ENCODE peak calls at places on chromosomes 6 and 20, in six cellular contexts. One of them, this sample, is unnamed.

GRCh38 chr6:128532110-128532509 is 11.7 kb upstream of the PTPRK start:
- DNase-seq in NCI-H1092: no peak
- DNase-seq in posterior vena cava: no peak
- DNase-seq in left ventricle myocardium superior: no peak
- DNase-seq in stimulated activated CD4-positive, alpha-beta T cell treated with anti-CD3 and anti-CD28 coated beads, Interleukin-15, amount 100 ng/mL, for 1 hour: no peak
- DNase-seq in effector memory CD8-positive, alpha-beta T cell: no peak
- DNase-seq in this sample: no peak

GRCh38 chr20:6700563-6701328 is 66.7 kb upstream of the BMP2 start:
- DNase-seq in NCI-H1092: no peak
- DNase-seq in posterior vena cava: peak
- DNase-seq in left ventricle myocardium superior: peak
- DNase-seq in stimulated activated CD4-positive, alpha-beta T cell treated with anti-CD3 and anti-CD28 coated beads, Interleukin-15, amount 100 ng/mL, for 1 hour: no peak
- DNase-seq in effector memory CD8-positive, alpha-beta T cell: no peak
- DNase-seq in this sample: no peak

GRCh38 chr6:56720882-56721281 is 78.2 kb upstream of the DST start:
- DNase-seq in NCI-H1092: no peak
- DNase-seq in posterior vena cava: no peak
- DNase-seq in left ventricle myocardium superior: no peak
- DNase-seq in stimulated activated CD4-positive, alpha-beta T cell treated with anti-CD3 and anti-CD28 coated beads, Interleukin-15, amount 100 ng/mL, for 1 hour: no peak
- DNase-seq in effector memory CD8-positive, alpha-beta T cell: no peak
- DNase-seq in this sample: no peak

GRCh38 chr6:46048646-46049297 is 33.1 kb upstream of the CLIC5 start:
- DNase-seq in NCI-H1092: no peak
- DNase-seq in posterior vena cava: no peak
- DNase-seq in left ventricle myocardium superior: no peak
- DNase-seq in stimulated activated CD4-positive, alpha-beta T cell treated with anti-CD3 and anti-CD28 coated beads, Interleukin-15, amount 100 ng/mL, for 1 hour: no peak
- DNase-seq in effector memory CD8-positive, alpha-beta T cell: no peak
- DNase-seq in this sample: no peak

GRCh38 chr6:14706378-14706929 is 539.4 kb upstream of the JARID2 start:
- DNase-seq in NCI-H1092: no peak
- DNase-seq in posterior vena cava: peak
- DNase-seq in left ventricle myocardium superior: peak
- DNase-seq in stimulated activated CD4-positive, alpha-beta T cell treated with anti-CD3 and anti-CD28 coated beads, Interleukin-15, amount 100 ng/mL, for 1 hour: peak
- DNase-seq in effector memory CD8-positive, alpha-beta T cell: no peak
- DNase-seq in this sample: no peak

GRCh38 chr6:154319231-154319858 is 37.3 kb downstream of the IPCEF1 start:
- DNase-seq in NCI-H1092: no peak
- DNase-seq in posterior vena cava: no peak
- DNase-seq in left ventricle myocardium superior: no peak
- DNase-seq in stimulated activated CD4-positive, alpha-beta T cell treated with anti-CD3 and anti-CD28 coated beads, Interleukin-15, amount 100 ng/mL, for 1 hour: no peak
- DNase-seq in effector memory CD8-positive, alpha-beta T cell: no peak
- DNase-seq in this sample: no peak

GRCh38 chr6:142871910-142872331 is 73.1 kb downstream of the HIVEP2 start:
- DNase-seq in NCI-H1092: no peak
- DNase-seq in posterior vena cava: no peak
- DNase-seq in left ventricle myocardium superior: no peak
- DNase-seq in stimulated activated CD4-positive, alpha-beta T cell treated with anti-CD3 and anti-CD28 coated beads, Interleukin-15, amount 100 ng/mL, for 1 hour: no peak
- DNase-seq in effector memory CD8-positive, alpha-beta T cell: peak
- DNase-seq in this sample: peak

GRCh38 chr20:60352017-60352416 is 393.8 kb downstream of the CDH26 start:
- DNase-seq in NCI-H1092: no peak
- DNase-seq in posterior vena cava: no peak
- DNase-seq in left ventricle myocardium superior: no peak
- DNase-seq in stimulated activated CD4-positive, alpha-beta T cell treated with anti-CD3 and anti-CD28 coated beads, Interleukin-15, amount 100 ng/mL, for 1 hour: no peak
- DNase-seq in effector memory CD8-positive, alpha-beta T cell: no peak
- DNase-seq in this sample: no peak

GRCh38 chr6:11953641-11954040 is 58.5 kb upstream of the HIVEP1 start:
- DNase-seq in NCI-H1092: no peak
- DNase-seq in posterior vena cava: no peak
- DNase-seq in left ventricle myocardium superior: no peak
- DNase-seq in stimulated activated CD4-positive, alpha-beta T cell treated with anti-CD3 and anti-CD28 coated beads, Interleukin-15, amount 100 ng/mL, for 1 hour: no peak
- DNase-seq in effector memory CD8-positive, alpha-beta T cell: no peak
- DNase-seq in this sample: no peak

GRCh38 chr20:34473262-34473883 is 42.8 kb upstream of the DYNLRB1 start:
- DNase-seq in NCI-H1092: no peak
- DNase-seq in posterior vena cava: no peak
- DNase-seq in left ventricle myocardium superior: peak
- DNase-seq in stimulated activated CD4-positive, alpha-beta T cell treated with anti-CD3 and anti-CD28 coated beads, Interleukin-15, amount 100 ng/mL, for 1 hour: no peak
- DNase-seq in effector memory CD8-positive, alpha-beta T cell: peak
- DNase-seq in this sample: peak

GRCh38 chr6:1599469-1599868 is 10.2 kb upstream of the FOXC1 start:
- DNase-seq in NCI-H1092: no peak
- DNase-seq in posterior vena cava: peak
- DNase-seq in left ventricle myocardium superior: no peak
- DNase-seq in stimulated activated CD4-positive, alpha-beta T cell treated with anti-CD3 and anti-CD28 coated beads, Interleukin-15, amount 100 ng/mL, for 1 hour: no peak
- DNase-seq in effector memory CD8-positive, alpha-beta T cell: no peak
- DNase-seq in this sample: no peak

GRCh38 chr6:26233608-26234420 is 131.2 kb upstream of the BTN3A2 start:
- DNase-seq in NCI-H1092: no peak
- DNase-seq in posterior vena cava: no peak
- DNase-seq in left ventricle myocardium superior: peak
- DNase-seq in stimulated activated CD4-positive, alpha-beta T cell treated with anti-CD3 and anti-CD28 coated beads, Interleukin-15, amount 100 ng/mL, for 1 hour: no peak
- DNase-seq in effector memory CD8-positive, alpha-beta T cell: peak
- DNase-seq in this sample: peak

GRCh38 chr6:88145298-88145963 is 20.7 kb downstream of the CNR1 start:
- DNase-seq in NCI-H1092: no peak
- DNase-seq in posterior vena cava: no peak
- DNase-seq in left ventricle myocardium superior: no peak
- DNase-seq in stimulated activated CD4-positive, alpha-beta T cell treated with anti-CD3 and anti-CD28 coated beads, Interleukin-15, amount 100 ng/mL, for 1 hour: no peak
- DNase-seq in effector memory CD8-positive, alpha-beta T cell: no peak
- DNase-seq in this sample: no peak

GRCh38 chr20:62355527-62356142 is 11.5 kb downstream of the LAMA5 start:
- DNase-seq in NCI-H1092: no peak
- DNase-seq in posterior vena cava: no peak
- DNase-seq in left ventricle myocardium superior: peak
- DNase-seq in stimulated activated CD4-positive, alpha-beta T cell treated with anti-CD3 and anti-CD28 coated beads, Interleukin-15, amount 100 ng/mL, for 1 hour: no peak
- DNase-seq in effector memory CD8-positive, alpha-beta T cell: no peak
- DNase-seq in this sample: no peak

GRCh38 chr6:169894377-169894960 is 143.0 kb downstream of the ERMARD start:
- DNase-seq in NCI-H1092: no peak
- DNase-seq in posterior vena cava: peak
- DNase-seq in left ventricle myocardium superior: no peak
- DNase-seq in stimulated activated CD4-positive, alpha-beta T cell treated with anti-CD3 and anti-CD28 coated beads, Interleukin-15, amount 100 ng/mL, for 1 hour: no peak
- DNase-seq in effector memory CD8-positive, alpha-beta T cell: no peak
- DNase-seq in this sample: no peak

GRCh38 chr6:131383421-131384411 is 189.3 kb upstream of the ARG1 start:
- DNase-seq in NCI-H1092: no peak
- DNase-seq in posterior vena cava: no peak
- DNase-seq in left ventricle myocardium superior: no peak
- DNase-seq in stimulated activated CD4-positive, alpha-beta T cell treated with anti-CD3 and anti-CD28 coated beads, Interleukin-15, amount 100 ng/mL, for 1 hour: no peak
- DNase-seq in effector memory CD8-positive, alpha-beta T cell: no peak
- DNase-seq in this sample: no peak

GRCh38 chr6:422423-423061 is 31.0 kb downstream of the IRF4 start:
- DNase-seq in NCI-H1092: no peak
- DNase-seq in posterior vena cava: no peak
- DNase-seq in left ventricle myocardium superior: no peak
- DNase-seq in stimulated activated CD4-positive, alpha-beta T cell treated with anti-CD3 and anti-CD28 coated beads, Interleukin-15, amount 100 ng/mL, for 1 hour: no peak
- DNase-seq in effector memory CD8-positive, alpha-beta T cell: no peak
- DNase-seq in this sample: no peak

GRCh38 chr20:62156592-62157386 is 13.2 kb downstream of the SS18L1 start:
- DNase-seq in NCI-H1092: no peak
- DNase-seq in posterior vena cava: no peak
- DNase-seq in left ventricle myocardium superior: peak
- DNase-seq in stimulated activated CD4-positive, alpha-beta T cell treated with anti-CD3 and anti-CD28 coated beads, Interleukin-15, amount 100 ng/mL, for 1 hour: peak
- DNase-seq in effector memory CD8-positive, alpha-beta T cell: peak
- DNase-seq in this sample: peak

GRCh38 chr20:50577175-50578018 is 67.2 kb downstream of the PTPN1 start:
- DNase-seq in NCI-H1092: peak
- DNase-seq in posterior vena cava: peak
- DNase-seq in left ventricle myocardium superior: peak
- DNase-seq in stimulated activated CD4-positive, alpha-beta T cell treated with anti-CD3 and anti-CD28 coated beads, Interleukin-15, amount 100 ng/mL, for 1 hour: no peak
- DNase-seq in effector memory CD8-positive, alpha-beta T cell: no peak
- DNase-seq in this sample: no peak

GRCh38 chr6:39184906-39185580 is 44.2 kb downstream of the KCNK5 start:
- DNase-seq in NCI-H1092: no peak
- DNase-seq in posterior vena cava: peak
- DNase-seq in left ventricle myocardium superior: no peak
- DNase-seq in stimulated activated CD4-positive, alpha-beta T cell treated with anti-CD3 and anti-CD28 coated beads, Interleukin-15, amount 100 ng/mL, for 1 hour: no peak
- DNase-seq in effector memory CD8-positive, alpha-beta T cell: no peak
- DNase-seq in this sample: no peak

GRCh38 chr6:119524410-119524809 is 174.8 kb upstream of the MAN1A1 start:
- DNase-seq in NCI-H1092: no peak
- DNase-seq in posterior vena cava: no peak
- DNase-seq in left ventricle myocardium superior: no peak
- DNase-seq in stimulated activated CD4-positive, alpha-beta T cell treated with anti-CD3 and anti-CD28 coated beads, Interleukin-15, amount 100 ng/mL, for 1 hour: no peak
- DNase-seq in effector memory CD8-positive, alpha-beta T cell: no peak
- DNase-seq in this sample: no peak